ENCODE peak calls at places on chromosome 16, in eight cellular contexts. One of them, this sample, is unnamed.

GRCh38 chr16:58471209-58471975 is 28.6 kb upstream of the NDRG4 start:
- DNase-seq in cerebellar cortex: no peak
- DNase-seq in CD4-positive, alpha-beta T cell: no peak
- DNase-seq in BJ: no peak
- DNase-seq in KBM-7: no peak
- DNase-seq in EL: no peak
- DNase-seq in smooth muscle cell of the brain vasculature: no peak
- DNase-seq in MCF 10A: no peak
- DNase-seq in this sample: no peak

GRCh38 chr16:62010186-62010585 is 26.1 kb downstream of the CDH8 start:
- DNase-seq in cerebellar cortex: no peak
- DNase-seq in CD4-positive, alpha-beta T cell: no peak
- DNase-seq in BJ: no peak
- DNase-seq in KBM-7: no peak
- DNase-seq in EL: no peak
- DNase-seq in smooth muscle cell of the brain vasculature: no peak
- DNase-seq in MCF 10A: no peak
- DNase-seq in this sample: no peak

GRCh38 chr16:10834766-10835165 is 16.2 kb upstream of the TVP23A start:
- DNase-seq in cerebellar cortex: no peak
- DNase-seq in CD4-positive, alpha-beta T cell: no peak
- DNase-seq in BJ: no peak
- DNase-seq in KBM-7: no peak
- DNase-seq in EL: no peak
- DNase-seq in smooth muscle cell of the brain vasculature: no peak
- DNase-seq in MCF 10A: no peak
- DNase-seq in this sample: no peak

GRCh38 chr16:56191807-56192643 is 736 bp downstream of the GNAO1 start:
- DNase-seq in cerebellar cortex: no peak
- DNase-seq in CD4-positive, alpha-beta T cell: no peak
- DNase-seq in BJ: no peak
- DNase-seq in KBM-7: no peak
- DNase-seq in EL: peak
- DNase-seq in smooth muscle cell of the brain vasculature: no peak
- DNase-seq in MCF 10A: no peak
- DNase-seq in this sample: no peak

GRCh38 chr16:23207485-23207884 is 24.9 kb downstream of the SCNN1G start:
- DNase-seq in cerebellar cortex: no peak
- DNase-seq in CD4-positive, alpha-beta T cell: no peak
- DNase-seq in BJ: no peak
- DNase-seq in KBM-7: no peak
- DNase-seq in EL: no peak
- DNase-seq in smooth muscle cell of the brain vasculature: no peak
- DNase-seq in MCF 10A: no peak
- DNase-seq in this sample: no peak

GRCh38 chr16:67277999-67278772 is 1.1 kb upstream of the PLEKHG4 start:
- DNase-seq in cerebellar cortex: no peak
- DNase-seq in CD4-positive, alpha-beta T cell: no peak
- DNase-seq in BJ: peak
- DNase-seq in KBM-7: no peak
- DNase-seq in EL: peak
- DNase-seq in smooth muscle cell of the brain vasculature: no peak
- DNase-seq in MCF 10A: peak
- DNase-seq in this sample: no peak

GRCh38 chr16:76583466-76583865 is 306.3 kb downstream of the CNTNAP4 start:
- DNase-seq in cerebellar cortex: peak
- DNase-seq in CD4-positive, alpha-beta T cell: no peak
- DNase-seq in BJ: no peak
- DNase-seq in KBM-7: no peak
- DNase-seq in EL: no peak
- DNase-seq in smooth muscle cell of the brain vasculature: no peak
- DNase-seq in MCF 10A: peak
- DNase-seq in this sample: no peak

GRCh38 chr16:84044108-84044488 is 1.5 kb upstream of the SLC38A8 start:
- DNase-seq in cerebellar cortex: peak
- DNase-seq in CD4-positive, alpha-beta T cell: no peak
- DNase-seq in BJ: no peak
- DNase-seq in KBM-7: peak
- DNase-seq in EL: peak
- DNase-seq in smooth muscle cell of the brain vasculature: no peak
- DNase-seq in MCF 10A: peak
- DNase-seq in this sample: no peak

GRCh38 chr16:16073884-16074781 is 124.7 kb downstream of the ABCC1 start:
- DNase-seq in cerebellar cortex: peak
- DNase-seq in CD4-positive, alpha-beta T cell: no peak
- DNase-seq in BJ: peak
- DNase-seq in KBM-7: peak
- DNase-seq in EL: peak
- DNase-seq in smooth muscle cell of the brain vasculature: peak
- DNase-seq in MCF 10A: no peak
- DNase-seq in this sample: no peak